ENCODE peak calls at places on chromosomes 16 and 17, in nine cellular contexts. K, F, N, J, S, L, Y, P and U are unnamed samples.
A peak's percentile ranks its signal among the peaks of the same experiment; 100 is the strongest.

GRCh38 chr17:76597156-76598003 is 11.7 kb upstream of the ST6GALNAC2 start:
- DNase-seq in K (peak; percentile 88), F (no peak), N (no peak), J (no peak), S (no peak), L (no peak), Y (no peak), P (peak; percentile 79), U (no peak)

GRCh38 chr16:3503513-3503912 is 2.7 kb downstream of the CLUAP1 start:
- DNase-seq in K (peak; percentile 39), F (no peak), N (no peak), J (no peak), S (no peak), L (no peak), Y (no peak), P (no peak), U (no peak)

GRCh38 chr16:74271879-74272278 is 24.7 kb upstream of the PSMD7 start:
- DNase-seq in K (no peak), F (no peak), N (no peak), J (no peak), S (no peak), L (peak; percentile 2), Y (no peak), P (no peak), U (no peak)

GRCh38 chr16:66479661-66480264 is 52.7 kb downstream of the BEAN1 start:
- DNase-seq in K (no peak), F (no peak), N (no peak), J (no peak), S (peak; percentile 7), L (no peak), Y (no peak), P (no peak), U (no peak)

GRCh38 chr17:82097187-82097918 is 683 bp downstream of the FASN start:
- DNase-seq in K (no peak), F (no peak), N (no peak), J (no peak), S (peak; percentile 70), L (peak; percentile 64), Y (peak; percentile 39), P (no peak), U (no peak)

GRCh38 chr16:85477801-85478363 is 135.2 kb upstream of the GSE1 start:
- DNase-seq in K (no peak), F (no peak), N (no peak), J (no peak), S (no peak), L (no peak), Y (no peak), P (no peak), U (no peak)

GRCh38 chr16:73464834-73465233 is 416.9 kb upstream of the ZFHX3 start:
- DNase-seq in K (no peak), F (no peak), N (no peak), J (no peak), S (no peak), L (no peak), Y (no peak), P (no peak), U (no peak)

GRCh38 chr17:59001158-59001814 is 105.4 kb downstream of the TRIM37 start:
- DNase-seq in K (peak; percentile 48), F (peak; percentile 64), N (peak; percentile 34), J (peak; percentile 38), S (no peak), L (peak; percentile 67), Y (peak; percentile 18), P (peak; percentile 26), U (peak; percentile 32)

GRCh38 chr17:51119415-51120356 is 982 bp downstream of the SPAG9 start:
- DNase-seq in K (peak; percentile 52), F (peak; percentile 58), N (peak; percentile 32), J (no peak), S (peak; percentile 35), L (peak; percentile 46), Y (peak; percentile 43), P (peak; percentile 26), U (no peak)

GRCh38 chr17:38338535-38338934 is 5.2 kb downstream of the GPR179 start:
- DNase-seq in K (no peak), F (no peak), N (no peak), J (no peak), S (no peak), L (no peak), Y (no peak), P (no peak), U (no peak)

GRCh38 chr17:65365209-65365608 is 196.2 kb downstream of the AXIN2 start:
- DNase-seq in K (no peak), F (no peak), N (no peak), J (no peak), S (no peak), L (no peak), Y (no peak), P (no peak), U (no peak)

DNA sequence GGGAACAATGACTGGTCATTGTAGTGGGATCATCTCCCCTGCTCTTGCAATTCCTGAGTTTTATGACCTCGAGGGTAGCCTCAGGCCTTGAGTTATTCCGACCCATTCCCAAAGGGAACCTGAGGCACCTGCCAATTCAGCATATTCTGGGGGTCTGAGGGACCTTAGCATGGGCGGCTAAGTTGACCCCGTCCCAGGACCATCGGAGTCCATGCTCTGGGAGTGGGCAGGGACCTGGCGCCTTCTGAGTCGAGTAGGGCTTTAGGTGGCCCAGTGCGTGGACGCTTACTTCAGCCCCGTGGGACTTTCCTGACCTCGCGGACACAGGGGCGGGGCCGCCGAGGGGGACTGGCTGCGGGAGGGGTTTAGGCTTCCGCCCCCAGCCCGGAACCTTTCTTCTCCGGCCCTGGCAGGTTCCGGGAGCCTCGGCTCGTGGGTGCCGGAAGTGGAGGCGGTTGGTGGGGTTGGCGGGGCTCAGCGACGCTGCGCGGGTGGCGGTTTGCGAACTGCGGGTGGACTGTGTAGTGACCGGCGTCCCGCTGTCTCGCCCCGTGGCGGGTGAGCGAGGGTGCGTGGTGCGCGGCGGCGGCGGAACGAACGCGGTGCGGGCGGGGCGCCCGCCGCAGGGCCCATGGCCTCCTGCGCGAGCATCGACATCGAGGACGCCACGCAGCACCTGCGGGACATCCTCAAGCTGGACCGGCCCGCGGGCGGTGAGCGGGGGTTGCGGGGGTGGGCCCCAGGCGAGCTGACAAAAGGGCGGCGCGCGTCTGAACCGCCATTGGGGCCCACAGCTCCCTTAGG is at the start of gene EDC4:
- DNase-seq in K (peak; percentile 54), F (peak; percentile 83), N (peak; percentile 66), J (peak; percentile 16), S (peak; percentile 87), L (peak; percentile 78), Y (peak; percentile 75), P (peak; percentile 48), U (peak; percentile 93)
- TF ChIP-seq POLR2A in K (peak; percentile 28), F (peak; percentile 47), N (peak; percentile 40), J (peak; percentile 47), S (peak; percentile 59), L (peak; percentile 73), Y (peak; percentile 73), P (peak; percentile 19), U (no peak)

DNA sequence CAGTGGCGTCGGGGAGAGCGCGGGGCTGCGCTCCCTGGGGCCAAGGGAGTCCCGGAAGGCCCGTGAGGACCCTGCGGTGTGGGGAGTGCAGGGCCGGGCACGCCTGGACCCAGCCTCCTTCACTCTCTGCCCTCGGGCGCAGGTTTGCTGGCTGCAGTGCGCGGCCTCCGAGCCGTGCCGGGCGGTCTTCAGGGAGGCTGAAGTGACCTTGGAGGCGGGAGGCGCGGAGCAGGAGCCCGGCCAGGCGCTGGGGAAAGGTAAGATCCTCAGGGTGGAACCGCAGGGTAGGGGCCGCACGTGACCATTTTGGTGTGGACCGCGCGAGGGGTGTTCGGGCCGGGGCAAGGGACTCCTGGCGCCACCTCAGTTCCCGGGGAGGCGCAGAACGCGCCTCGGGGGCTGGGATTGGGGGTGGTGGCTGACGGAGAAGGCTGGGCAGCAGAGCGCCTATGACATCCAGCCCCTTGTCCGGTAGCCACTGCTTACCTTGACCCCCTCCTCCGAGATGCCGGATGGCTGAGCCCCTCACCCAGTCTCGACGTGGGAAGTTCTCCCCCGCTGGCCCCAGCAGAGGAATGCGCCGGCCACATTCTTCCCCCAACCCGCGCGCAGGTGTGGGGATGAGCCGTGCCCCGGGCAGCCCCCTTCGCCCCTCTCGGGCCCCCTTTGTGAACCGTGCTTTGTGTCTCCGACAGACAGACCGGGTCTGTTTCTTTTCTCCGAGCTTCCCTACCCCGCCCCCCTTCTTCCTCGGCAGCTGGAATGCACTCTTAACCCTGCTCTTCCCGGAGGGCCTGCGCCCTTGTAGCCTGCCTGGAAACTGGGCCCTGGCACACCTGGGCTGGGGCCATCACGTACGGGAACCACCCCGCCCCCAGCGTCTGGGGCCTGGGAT is 631 bp downstream of the CDH3 start:
- DNase-seq in K (peak; percentile 55), F (no peak), N (no peak), J (no peak), S (peak; percentile 75), L (no peak), Y (peak; percentile 31), P (peak; percentile 25), U (no peak)
- H3K27me3 ChIP-seq in K (peaks cover 11% of the 10 kb centered on the region), F (peaks cover 46% of the 10 kb centered on the region), N (peaks cover 77% of the 10 kb centered on the region), J (no peaks in the 10 kb centered on the region), S (no peaks in the 10 kb centered on the region), L (peaks cover 59% of the 10 kb centered on the region), Y (no peaks in the 10 kb centered on the region), P (no peaks in the 10 kb centered on the region), U (peaks cover 47% of the 10 kb centered on the region)

DNA sequence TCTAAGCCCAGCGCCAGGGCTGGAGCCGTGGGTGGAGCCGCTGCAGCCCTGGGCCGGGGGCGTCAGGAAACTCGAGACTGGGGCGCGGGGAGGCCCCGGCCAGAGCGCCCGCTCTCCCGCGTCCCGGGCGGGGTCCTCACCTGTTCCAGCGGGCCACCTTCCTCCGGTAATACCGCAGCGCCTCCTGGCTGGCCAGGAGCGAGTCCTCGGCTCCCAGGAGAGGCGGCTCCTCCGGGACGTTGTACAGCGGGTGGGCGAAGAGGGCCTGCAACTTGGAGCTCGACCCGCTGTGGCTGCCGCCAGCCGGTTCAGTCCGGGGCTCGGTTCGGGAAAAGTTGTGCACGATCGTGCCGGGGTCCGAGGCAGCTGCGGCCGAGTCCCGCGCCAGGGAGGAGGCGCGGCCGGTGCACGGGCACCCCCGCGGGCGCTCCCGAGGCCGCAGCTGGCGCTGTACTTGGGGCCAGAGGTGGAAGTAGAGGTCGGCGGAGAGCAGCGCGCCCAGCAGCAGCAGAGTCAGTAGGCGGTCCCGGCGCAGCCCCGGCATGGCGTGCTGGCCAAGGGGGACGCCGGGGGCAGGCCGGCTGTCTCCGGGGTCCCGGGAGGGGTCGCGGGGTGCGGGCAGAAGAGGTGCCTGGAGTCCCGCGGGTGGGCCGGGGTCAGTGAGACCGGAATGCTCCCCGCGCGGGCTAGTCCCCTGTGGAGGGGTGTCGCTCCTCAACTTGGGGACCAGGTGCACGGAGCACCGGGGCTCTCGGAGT is 865 bp downstream of the FAM20A start:
- DNase-seq in K (no peak), F (no peak), N (no peak), J (no peak), S (peak; percentile 69), L (no peak), Y (peak; percentile 68), P (no peak), U (peak; percentile 68)
- H3K4me1 ChIP-seq in K (no peaks in the 10 kb centered on the region), F (peaks cover 12% of the 10 kb centered on the region), N (peaks cover 4% of the 10 kb centered on the region), J (peaks cover 44% of the 10 kb centered on the region), S (peaks cover 5% of the 10 kb centered on the region), L (no peaks in the 10 kb centered on the region), Y (peaks cover 2% of the 10 kb centered on the region), P (no peaks in the 10 kb centered on the region), U (no peaks in the 10 kb centered on the region)

DNA sequence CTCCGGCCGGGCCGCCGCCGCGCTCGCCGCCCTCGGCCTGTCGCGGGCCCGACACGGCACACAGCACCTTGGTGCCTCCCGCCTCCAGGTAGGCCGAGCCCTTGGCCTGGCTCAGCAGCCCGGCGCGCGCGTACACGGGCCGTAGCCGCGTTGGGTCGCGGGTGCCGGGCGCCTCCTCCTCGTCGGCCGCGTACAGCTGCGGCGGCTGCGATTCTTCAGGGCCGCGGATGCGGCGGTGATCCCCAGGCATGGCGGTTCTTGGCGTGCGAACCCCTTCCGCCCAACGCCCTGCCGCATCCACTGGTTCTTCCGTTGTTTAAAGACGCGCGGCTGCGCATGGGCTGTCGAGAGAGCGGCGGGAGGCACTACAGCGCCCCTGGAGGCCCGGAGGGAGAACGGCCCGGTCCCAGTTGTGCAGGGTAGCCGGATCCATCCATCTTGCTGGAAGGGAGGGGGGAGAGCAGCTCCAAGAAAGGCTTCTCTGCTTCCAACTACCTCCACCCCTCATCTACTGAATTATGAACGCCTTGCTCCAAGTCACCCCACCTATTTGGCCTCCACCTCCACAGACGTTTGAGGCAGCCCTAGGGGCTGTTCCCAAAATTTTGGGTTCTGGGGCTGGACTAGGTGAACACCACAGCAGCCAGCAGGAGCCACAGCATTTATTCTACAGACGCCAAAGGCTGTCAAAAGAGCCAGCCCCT is at the start of gene EXOSC6:
- DNase-seq in K (peak; percentile 78), F (peak; percentile 89), N (peak; percentile 86), J (peak; percentile 58), S (peak; percentile 90), L (peak; percentile 88), Y (peak; percentile 85), P (peak; percentile 90), U (peak; percentile 94)
- TF ChIP-seq POLR2A in K (peak; percentile 47), F (peak; percentile 77), N (peak; percentile 62), J (peak; percentile 75), S (peak; percentile 45), L (peak; percentile 49), Y (peak; percentile 76), P (peak; percentile 79), U (peak; percentile 68)